ENCODE peak calls at places on chromosomes 5 and 9, in seven cellular contexts. D is activated CD8-positive, alpha-beta memory T cell treated with anti-CD3 and anti-CD28 coated beads for 4 hours; T is HTR-8/SVneo; S is tibial nerve; Y is aorta; Q is ascending aorta; O is endothelial cell of umbilical vein. P is an unnamed sample.

GRCh38 chr5:91301459-91301858 is 81.7 kb downstream of the ARRDC3 start:
- DNase-seq in D (no peak), T (no peak), S (no peak), Y (no peak), Q (no peak), O (no peak), P (no peak)

GRCh38 chr5:171201285-171201684 is 107.8 kb upstream of the TLX3 start:
- DNase-seq in D (no peak), T (no peak), S (no peak), Y (no peak), Q (no peak), O (no peak), P (no peak)

GRCh38 chr9:87659534-87660419 is 66.1 kb upstream of the CTSL start:
- DNase-seq in D (no peak), T (no peak), S (no peak), Y (no peak), Q (no peak), O (no peak), P (no peak)

GRCh38 chr5:157562111-157562581 is 13.4 kb downstream of the ADAM19 start:
- DNase-seq in D (no peak), T (no peak), S (peak; percentile 79), Y (peak; percentile 91), Q (peak; percentile 91), O (no peak), P (no peak)

GRCh38 chr9:72979405-72980100 is 26.7 kb upstream of the ALDH1A1 start:
- DNase-seq in D (no peak), T (no peak), S (no peak), Y (no peak), Q (no peak), O (no peak), P (no peak)

GRCh38 chr9:26947736-26948135 is 694 bp upstream of the PLAA start:
- DNase-seq in D (no peak), T (no peak), S (no peak), Y (no peak), Q (no peak), O (no peak), P (no peak)

GRCh38 chr9:114000671-114001409 is 77.3 kb downstream of the AMBP start:
- DNase-seq in D (no peak), T (no peak), S (peak; percentile 3), Y (peak; percentile 69), Q (peak; percentile 60), O (no peak), P (no peak)

GRCh38 chr5:60516688-60517087 is 183.3 kb downstream of the DEPDC1B start:
- DNase-seq in D (no peak), T (no peak), S (no peak), Y (no peak), Q (no peak), O (no peak), P (no peak)

GRCh38 chr9:69946800-69947437 is 96.7 kb upstream of the MAMDC2 start:
- DNase-seq in D (no peak), T (peak; percentile 48), S (no peak), Y (no peak), Q (no peak), O (peak; percentile 74), P (no peak)

GRCh38 chr9:32335127-32335526 is 49.3 kb upstream of the ACO1 start:
- DNase-seq in D (no peak), T (no peak), S (no peak), Y (no peak), Q (no peak), O (no peak), P (no peak)

GRCh38 chr9:14766299-14766698 is 43.8 kb upstream of the CER1 start:
- DNase-seq in D (no peak), T (no peak), S (no peak), Y (no peak), Q (no peak), O (no peak), P (no peak)

GRCh38 chr9:27785714-27786100 is 212.4 kb upstream of the C9orf72 start:
- DNase-seq in D (no peak), T (no peak), S (no peak), Y (no peak), Q (no peak), O (no peak), P (no peak)

GRCh38 chr5:16787278-16787677 is 148.8 kb downstream of the MYO10 start:
- DNase-seq in D (no peak), T (no peak), S (no peak), Y (no peak), Q (no peak), O (peak; percentile 76), P (no peak)

GRCh38 chr9:108234811-108235210 is 621.0 kb downstream of the ACTL7B start:
- DNase-seq in D (no peak), T (no peak), S (no peak), Y (no peak), Q (no peak), O (no peak), P (no peak)

GRCh38 chr5:174832811-174833210 is 108.4 kb downstream of the MSX2 start:
- DNase-seq in D (no peak), T (no peak), S (no peak), Y (no peak), Q (no peak), O (no peak), P (no peak)

GRCh38 chr9:136840140-136840876 is 2.0 kb upstream of the AJM1 start:
- DNase-seq in D (no peak), T (no peak), S (no peak), Y (no peak), Q (no peak), O (no peak), P (no peak)

GRCh38 chr5:21826884-21827283 is 1026.3 kb downstream of the CDH12 start:
- DNase-seq in D (no peak), T (no peak), S (no peak), Y (no peak), Q (no peak), O (no peak), P (no peak)

GRCh38 chr9:88922091-88922490 is 69.2 kb upstream of the S1PR3 start:
- DNase-seq in D (no peak), T (no peak), S (no peak), Y (no peak), Q (no peak), O (no peak), P (peak; percentile 79)

GRCh38 chr9:122261469-122261881 is 3.2 kb downstream of the RBM18 start:
- DNase-seq in D (no peak), T (no peak), S (peak; percentile 47), Y (peak; percentile 89), Q (peak; percentile 88), O (peak; percentile 31), P (no peak)

GRCh38 chr9:35945341-35946018 is 12.5 kb downstream of the OR2S2 start:
- DNase-seq in D (peak; percentile 32), T (peak; percentile 74), S (peak; percentile 86), Y (peak; percentile 94), Q (peak; percentile 87), O (peak; percentile 67), P (no peak)

GRCh38 chr5:150174285-150174684 is 7.7 kb downstream of the CDX1 start:
- DNase-seq in D (no peak), T (no peak), S (no peak), Y (no peak), Q (no peak), O (no peak), P (no peak)

GRCh38 chr5:156329197-156329611 is 2.2 kb downstream of the SGCD start:
- DNase-seq in D (no peak), T (no peak), S (no peak), Y (no peak), Q (no peak), O (no peak), P (no peak)

GRCh38 chr5:176629853-176630680 is at the start of the genes EIF4E1B and SNCB:
- DNase-seq in D (no peak), T (peak; percentile 60), S (no peak), Y (no peak), Q (no peak), O (peak; percentile 49), P (no peak)

GRCh38 chr5:154368041-154368800 is 77.6 kb upstream of the SAP30L start:
- DNase-seq in D (no peak), T (peak; percentile 90), S (peak; percentile 57), Y (no peak), Q (peak; percentile 89), O (peak; percentile 86), P (no peak)

GRCh38 chr5:175658299-175659145 is 651 bp downstream of the HRH2 start:
- DNase-seq in D (no peak), T (no peak), S (no peak), Y (no peak), Q (no peak), O (no peak), P (no peak)

GRCh38 chr5:160926428-160926827 is 74.4 kb upstream of the ATP10B start:
- DNase-seq in D (no peak), T (no peak), S (no peak), Y (no peak), Q (no peak), O (no peak), P (no peak)

GRCh38 chr5:95591490-95591901 is 28.4 kb upstream of the GPR150 start:
- DNase-seq in D (no peak), T (peak; percentile 28), S (no peak), Y (no peak), Q (no peak), O (peak; percentile 69), P (no peak)

GRCh38 chr9:81656004-81656403 is 33.3 kb downstream of the TLE1 start:
- DNase-seq in D (no peak), T (no peak), S (no peak), Y (no peak), Q (no peak), O (peak; percentile 52), P (no peak)

P was measured in SIG-M5.